ENCODE peak calls at places on chromosomes 12 and 14, in eight cellular contexts. N, A, Q, G, L, T, I and H are unnamed samples. For H3K36me3, the result is how much of the 10 kb centered on the place peaks cover.

GRCh38 chr12:2450553-2450952 is 344.2 kb upstream of the FKBP4 start:
- DNase-seq in N (no peak), A (no peak), Q (no peak), G (no peak), L (no peak), T (no peak), I (no peak), H (no peak)

GRCh38 chr12:14957769-14958168 is 3.6 kb downstream of the ARHGDIB start:
- DNase-seq in N (no peak), A (no peak), Q (no peak), G (no peak), L (no peak), T (no peak), I (no peak), H (no peak)

GRCh38 chr12:31578632-31579031 is 12.3 kb downstream of the DENND5B start:
- DNase-seq in N (no peak), A (peak), Q (no peak), G (no peak), L (no peak), T (no peak), I (no peak), H (no peak)

GRCh38 chr14:64502476-64503183 is 1.0 kb downstream of the ZBTB25 start:
- DNase-seq in N (no peak), A (peak), Q (no peak), G (peak), L (peak), T (no peak), I (no peak), H (no peak)

GRCh38 chr12:25829192-25829591 is 129.3 kb upstream of the RASSF8 start:
- DNase-seq in N (no peak), A (no peak), Q (no peak), G (no peak), L (no peak), T (no peak), I (no peak), H (no peak)

GRCh38 chr14:77823378-77823777 is 23.5 kb downstream of the ADCK1 start:
- DNase-seq in N (no peak), A (no peak), Q (no peak), G (no peak), L (no peak), T (no peak), I (no peak), H (no peak)

GRCh38 chr12:95605087-95605486 is 53.8 kb upstream of the USP44 start:
- DNase-seq in N (no peak), A (no peak), Q (no peak), G (no peak), L (no peak), T (no peak), I (no peak), H (no peak)

GRCh38 chr12:49501895-49502294 is 36.9 kb upstream of the KCNH3 start:
- DNase-seq in N (no peak), A (no peak), Q (no peak), G (no peak), L (no peak), T (no peak), I (no peak), H (no peak)

GRCh38 chr14:75711134-75711795 is 50.2 kb downstream of the TTLL5 start:
- DNase-seq in N (peak), A (peak), Q (no peak), G (peak), L (peak), T (peak), I (no peak), H (no peak)

GRCh38 chr14:60164717-60165546 is at the start of gene DHRS7:
- DNase-seq in N (peak), A (peak), Q (peak), G (peak), L (peak), T (peak), I (peak), H (no peak)

GRCh38 chr14:88380405-88380804 is 5.1 kb upstream of the SPATA7 start:
- DNase-seq in N (no peak), A (no peak), Q (no peak), G (no peak), L (no peak), T (no peak), I (no peak), H (no peak)

GRCh38 chr14:79080040-79080439 is 909.9 kb downstream of the NRXN3 start:
- DNase-seq in N (no peak), A (no peak), Q (no peak), G (no peak), L (peak), T (no peak), I (no peak), H (no peak)

GRCh38 chr12:31647106-31647505 is 12.4 kb upstream of the ETFBKMT start:
- DNase-seq in N (no peak), A (no peak), Q (no peak), G (peak), L (peak), T (no peak), I (no peak), H (no peak)

GRCh38 chr12:27083861-27084271 is 1.5 kb upstream of the C12orf71 start:
- DNase-seq in N (no peak), A (no peak), Q (no peak), G (no peak), L (peak), T (no peak), I (no peak), H (no peak)

GRCh38 chr12:117360551-117361311 is 695 bp downstream of the NOS1 start:
- DNase-seq in N (no peak), A (no peak), Q (no peak), G (no peak), L (no peak), T (no peak), I (peak), H (no peak)

GRCh38 chr12:49344486-49345047 is 2.1 kb upstream of the DNAJC22 start:
- DNase-seq in N (no peak), A (no peak), Q (no peak), G (no peak), L (no peak), T (no peak), I (no peak), H (no peak)

GRCh38 chr14:69045857-69046351 is 66.8 kb upstream of the ACTN1 start:
- DNase-seq in N (no peak), A (no peak), Q (no peak), G (no peak), L (no peak), T (no peak), I (no peak), H (no peak)

GRCh38 chr12:50925342-50925651 is 27.0 kb upstream of the HIGD1C start:
- DNase-seq in N (no peak), A (peak), Q (no peak), G (no peak), L (no peak), T (no peak), I (no peak), H (no peak)

GRCh38 chr14:77148510-77149231 is 7.1 kb upstream of the ZDHHC22 start:
- DNase-seq in N (no peak), A (no peak), Q (no peak), G (no peak), L (no peak), T (no peak), I (no peak), H (no peak)

GRCh38 chr14:75334191-75335051 is 55.8 kb downstream of the FOS start:
- DNase-seq in N (no peak), A (peak), Q (peak), G (peak), L (no peak), T (no peak), I (no peak), H (no peak)

GRCh38 chr12:44223736-44224135 is 387.9 kb downstream of the TMEM117 start:
- DNase-seq in N (no peak), A (no peak), Q (no peak), G (no peak), L (no peak), T (no peak), I (no peak), H (no peak)

GRCh38 chr14:98010791-98011190 is 1213.6 kb downstream of the VRK1 start:
- DNase-seq in N (no peak), A (no peak), Q (no peak), G (no peak), L (no peak), T (no peak), I (no peak), H (no peak)

GRCh38 chr12:115042341-115042740 is 358.4 kb upstream of the TBX3 start:
- DNase-seq in N (no peak), A (no peak), Q (no peak), G (no peak), L (no peak), T (no peak), I (no peak), H (no peak)

GRCh38 chr14:78153069-78153351 is 17.2 kb upstream of the NRXN3 start:
- DNase-seq in N (no peak), A (no peak), Q (no peak), G (no peak), L (no peak), T (no peak), I (no peak), H (no peak)

GRCh38 chr12:1761857-1762256 is 58.5 kb upstream of the LRTM2 start:
- DNase-seq in N (no peak), A (no peak), Q (no peak), G (no peak), L (no peak), T (no peak), I (no peak), H (no peak)

DNA sequence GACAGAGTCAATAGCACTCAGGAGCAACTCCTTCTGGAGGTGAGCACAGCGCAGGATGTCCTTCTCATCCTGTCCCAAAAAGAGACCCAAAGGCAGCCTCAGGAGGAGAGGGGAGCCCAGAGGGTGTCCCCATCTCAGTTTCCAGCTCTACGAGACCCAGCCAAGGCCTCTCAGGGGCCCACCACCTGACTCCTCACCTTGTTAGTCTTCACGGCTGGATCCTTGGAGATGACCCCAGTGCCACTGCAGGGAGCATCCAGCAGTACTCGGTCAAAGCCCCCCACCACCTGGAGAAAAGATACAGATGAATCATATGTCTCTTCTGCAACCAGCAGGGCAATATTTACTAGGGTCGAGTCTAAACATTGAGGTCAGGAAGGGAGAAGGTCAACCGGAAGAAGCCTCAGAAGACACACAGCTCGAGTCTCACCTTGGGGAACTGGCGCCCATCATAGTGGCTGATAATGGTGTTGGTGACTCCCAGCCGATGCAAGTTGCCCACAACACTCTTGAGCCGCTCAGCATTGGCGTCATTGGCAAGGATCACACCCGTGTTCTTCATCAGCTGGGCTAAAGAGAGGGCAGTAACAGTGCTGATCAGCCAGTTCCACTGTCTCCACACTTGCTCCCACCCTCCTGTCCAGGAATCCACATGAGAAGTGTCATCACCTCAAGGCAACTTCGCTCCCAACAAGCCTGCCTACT is 4.8 kb upstream of the IFFO1 start:
- DNase-seq in N (no peak), A (no peak), Q (no peak), G (no peak), L (no peak), T (no peak), I (no peak), H (no peak)
- H3K36me3 ChIP-seq in N (half or more), A (under half), Q (half or more), G (half or more), L (half or more), T (under half), I (under half), H (under half)

DNA sequence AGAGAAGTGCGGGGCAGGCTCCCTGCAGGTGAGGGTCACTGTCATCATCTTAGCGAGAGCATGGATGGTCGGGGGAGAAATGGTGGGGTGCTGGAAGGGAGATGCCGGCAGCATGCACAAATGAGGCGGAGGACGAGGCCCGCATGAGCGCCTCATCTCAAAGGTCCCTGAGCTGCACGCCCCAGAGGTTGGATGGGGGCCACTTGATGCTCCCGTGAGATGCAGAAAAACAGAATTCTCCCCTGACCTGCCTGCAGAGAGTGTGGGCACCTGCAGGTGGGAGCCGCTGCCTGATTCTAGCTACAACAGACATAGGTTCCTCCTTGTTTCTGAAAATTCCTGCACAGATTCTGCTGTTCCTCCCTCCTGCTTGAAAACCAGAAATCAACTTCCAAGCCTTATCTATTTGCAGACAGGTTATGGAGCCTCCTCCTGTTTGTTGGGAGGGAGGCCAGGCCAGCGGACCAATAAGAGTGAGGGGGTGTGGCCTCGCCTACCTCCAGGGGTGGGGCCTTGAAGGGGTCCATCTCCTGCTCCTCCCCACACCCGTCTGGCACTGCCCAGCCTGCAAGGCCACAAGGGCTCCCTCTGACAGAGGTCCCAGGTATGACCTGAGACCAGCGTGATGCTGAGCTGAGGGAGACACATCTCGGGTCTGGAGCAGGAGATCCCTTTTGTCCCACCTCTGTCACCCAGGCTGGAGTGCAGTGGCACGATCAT is 67.2 kb downstream of the KDM2B start:
- DNase-seq in N (peak), A (peak), Q (no peak), G (peak), L (peak), T (no peak), I (no peak), H (no peak)
- H3K36me3 ChIP-seq in N (under half), A (under half), Q (under half), G (under half), L (under half), T (under half), I (under half), H (under half)

GRCh38 chr12:72982351-72982750 is 710.2 kb downstream of the TRHDE start:
- DNase-seq in N (no peak), A (no peak), Q (no peak), G (no peak), L (no peak), T (no peak), I (no peak), H (no peak)
- H3K36me3 ChIP-seq in N (under half), A (under half), Q (under half), G (under half), L (under half), T (under half), I (under half), H (under half)

DNA sequence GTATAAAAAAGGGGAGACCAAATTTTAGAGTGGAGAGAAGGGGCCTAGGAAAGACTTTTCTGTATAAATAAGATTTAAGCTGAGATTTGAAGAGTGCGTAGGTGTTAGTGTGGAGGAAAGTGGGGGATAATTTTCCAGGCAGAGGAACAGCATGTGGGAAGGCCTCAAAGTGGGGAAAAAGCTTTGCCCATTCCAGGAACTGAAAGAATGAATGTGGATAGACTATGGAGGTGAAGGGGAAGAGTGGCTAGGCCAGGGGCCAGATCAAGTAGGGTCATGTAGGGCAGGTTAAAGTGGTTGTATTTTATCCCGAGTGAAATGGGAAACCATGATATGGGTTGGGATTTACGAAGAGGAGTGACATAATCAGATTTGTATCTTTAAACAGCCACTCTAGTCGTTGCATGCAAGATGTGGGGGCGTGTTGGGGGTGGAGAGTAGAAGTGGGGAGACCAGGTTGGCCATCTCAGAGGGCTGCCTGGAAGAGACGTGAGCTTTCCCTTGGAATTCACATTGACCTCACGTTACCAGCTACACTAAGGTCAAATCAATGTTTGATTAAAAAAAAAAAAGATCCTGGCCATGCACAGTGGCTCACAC is 3.3 kb downstream of the ZNF664 start:
- DNase-seq in N (no peak), A (no peak), Q (no peak), G (no peak), L (no peak), T (no peak), I (no peak), H (no peak)
- H3K36me3 ChIP-seq in N (under half), A (under half), Q (under half), G (under half), L (half or more), T (under half), I (under half), H (under half)

DNA sequence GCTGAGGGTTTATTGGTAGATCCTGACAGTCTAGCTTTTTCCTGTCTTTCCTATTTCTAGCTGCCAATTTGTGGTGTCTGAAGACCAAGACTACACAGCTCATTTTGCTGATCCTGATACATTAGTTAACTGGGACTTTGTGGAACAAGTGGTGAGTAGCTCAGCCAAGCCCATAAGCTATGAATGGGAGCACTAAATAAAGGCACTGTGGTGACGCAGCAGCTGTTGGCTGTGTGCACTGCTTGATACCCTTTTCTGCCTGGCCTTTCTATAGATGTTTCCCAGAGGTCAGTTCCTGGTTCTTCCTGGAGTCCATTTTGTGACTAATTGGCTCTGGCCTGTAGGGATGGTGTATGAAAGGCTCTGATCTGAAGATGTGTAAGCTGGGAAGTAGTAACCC is 20.5 kb downstream of the RNF10 start:
- DNase-seq in N (no peak), A (no peak), Q (no peak), G (no peak), L (no peak), T (no peak), I (no peak), H (no peak)
- H3K36me3 ChIP-seq in N (under half), A (under half), Q (half or more), G (under half), L (half or more), T (under half), I (half or more), H (under half)

DNA sequence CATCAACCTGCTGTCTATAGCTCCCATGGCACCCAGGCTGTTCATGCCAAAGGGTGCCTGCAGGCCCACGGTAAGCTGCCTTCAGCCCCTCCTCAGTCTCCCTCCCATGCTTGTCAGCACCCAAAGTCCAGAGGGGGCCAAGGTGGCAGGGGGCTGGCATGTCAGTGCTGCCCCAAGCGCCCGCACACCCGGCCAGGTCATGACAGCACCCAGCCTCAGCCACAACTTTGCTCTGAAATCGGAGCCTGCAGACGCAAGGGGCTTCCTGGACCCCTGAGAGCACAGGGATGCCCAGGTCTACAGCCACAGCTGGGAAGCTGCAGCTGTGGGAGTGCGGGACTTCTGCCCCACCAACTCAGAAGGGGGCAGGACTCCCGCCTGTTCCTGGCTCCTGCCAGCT is 28.5 kb upstream of the PAPLN start:
- DNase-seq in N (no peak), A (no peak), Q (no peak), G (no peak), L (no peak), T (no peak), I (no peak), H (no peak)
- H3K36me3 ChIP-seq in N (under half), A (under half), Q (half or more), G (under half), L (half or more), T (under half), I (under half), H (under half)

DNA sequence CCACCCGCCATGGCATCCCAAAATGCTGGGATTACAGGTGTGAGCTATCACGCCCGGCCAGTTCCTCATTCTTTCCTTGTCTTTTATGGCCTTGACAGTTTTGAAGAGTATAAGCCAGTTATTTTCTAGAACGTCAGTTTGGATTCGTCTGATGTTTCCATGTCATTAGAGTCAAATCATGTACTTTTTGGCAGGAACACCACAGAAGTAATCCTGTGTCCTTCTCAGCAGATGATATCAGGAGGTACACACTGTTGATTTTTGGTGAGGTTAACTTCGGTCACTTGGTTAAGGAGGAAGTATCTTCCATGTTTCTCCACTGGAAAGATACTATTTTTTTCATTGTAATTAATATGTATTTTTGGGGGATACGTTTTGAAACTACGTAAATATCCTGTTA is 25.1 kb upstream of the VPS33A start:
- DNase-seq in N (no peak), A (no peak), Q (no peak), G (no peak), L (no peak), T (no peak), I (no peak), H (no peak)
- H3K36me3 ChIP-seq in N (under half), A (under half), Q (half or more), G (under half), L (under half), T (under half), I (under half), H (under half)

DNA sequence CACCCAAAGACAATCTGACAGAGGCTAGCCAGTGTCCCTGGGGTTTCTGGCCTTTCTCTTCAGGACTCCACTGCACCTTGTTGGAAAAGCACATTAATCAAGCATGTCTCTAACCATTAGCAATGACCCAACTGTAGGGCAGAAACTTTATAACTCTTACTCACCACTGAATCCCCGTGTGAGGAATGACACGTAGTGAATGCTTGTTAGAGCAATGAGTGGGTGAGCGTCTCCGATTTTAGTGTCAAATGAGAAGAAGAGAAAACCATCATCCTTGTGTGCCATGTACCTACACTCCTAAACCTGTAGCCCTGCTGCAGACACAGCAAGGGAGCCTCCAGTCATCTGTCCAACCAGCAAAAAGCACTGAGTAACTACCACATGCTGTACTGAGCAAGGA is 56.5 kb upstream of the GPR68 start:
- DNase-seq in N (no peak), A (no peak), Q (no peak), G (no peak), L (no peak), T (no peak), I (no peak), H (no peak)
- H3K36me3 ChIP-seq in N (under half), A (under half), Q (under half), G (under half), L (half or more), T (under half), I (under half), H (under half)